ENCODE peak calls at places on chromosomes 7 and 10, in four cellular contexts. J is heart right ventricle, H is testis, U is H9. N is an unnamed sample.
A peak's percentile ranks its signal among the peaks of the same experiment; 100 is the strongest.

GRCh38 chr10:17161788-17162187 is 32.2 kb upstream of the CUBN start:
- DNase-seq in J (no peak), H (no peak), U (no peak), N (no peak)

GRCh38 chr7:1624999-1625927 is 44.8 kb upstream of the ELFN1 start:
- DNase-seq in J (no peak), H (no peak), U (no peak), N (no peak)

GRCh38 chr10:128047337-128047736 is 78.9 kb downstream of the MKI67 start:
- DNase-seq in J (peak; percentile 71), H (peak; percentile 90), U (peak; percentile 95), N (peak; percentile 93)

GRCh38 chr7:104951546-104951945 is 62.5 kb upstream of the KMT2E start:
- DNase-seq in J (no peak), H (no peak), U (no peak), N (no peak)

GRCh38 chr10:63286340-63286739 is 153.2 kb downstream of the NRBF2 start:
- DNase-seq in J (no peak), H (no peak), U (no peak), N (no peak)

GRCh38 chr10:128466831-128467371 is 340.7 kb upstream of the MKI67 start:
- DNase-seq in J (no peak), H (no peak), U (no peak), N (no peak)

GRCh38 chr7:82012453-82012852 is 242.6 kb upstream of the HGF start:
- DNase-seq in J (no peak), H (no peak), U (no peak), N (no peak)

GRCh38 chr10:6988654-6989053 is 408.6 kb upstream of the PRKCQ start:
- DNase-seq in J (no peak), H (no peak), U (no peak), N (no peak)

GRCh38 chr10:101400529-101400928 is 46.6 kb downstream of the BTRC start:
- DNase-seq in J (no peak), H (no peak), U (no peak), N (no peak)

GRCh38 chr7:24477807-24478655 is 95.2 kb upstream of the PALS2 start:
- DNase-seq in J (no peak), H (no peak), U (peak; percentile 67), N (no peak)

GRCh38 chr10:364267-364775 is 229.1 kb downstream of the ZMYND11 start:
- DNase-seq in J (no peak), H (no peak), U (no peak), N (no peak)

GRCh38 chr10:4183761-4184261 is 398.8 kb upstream of the KLF6 start:
- DNase-seq in J (no peak), H (no peak), U (no peak), N (no peak)
- TF ChIP-seq CTCF in J (no peak), H (no peak), U (no peak), N (no peak)

GRCh38 chr10:96700477-96701099 is 19.7 kb downstream of the PIK3AP1 start:
- DNase-seq in J (no peak), H (no peak), U (no peak), N (no peak)
- H3K27ac ChIP-seq in J (no peak overlapping the region), H (no peak overlapping the region), U (no peak overlapping the region), N (no peak overlapping the region)

DNA sequence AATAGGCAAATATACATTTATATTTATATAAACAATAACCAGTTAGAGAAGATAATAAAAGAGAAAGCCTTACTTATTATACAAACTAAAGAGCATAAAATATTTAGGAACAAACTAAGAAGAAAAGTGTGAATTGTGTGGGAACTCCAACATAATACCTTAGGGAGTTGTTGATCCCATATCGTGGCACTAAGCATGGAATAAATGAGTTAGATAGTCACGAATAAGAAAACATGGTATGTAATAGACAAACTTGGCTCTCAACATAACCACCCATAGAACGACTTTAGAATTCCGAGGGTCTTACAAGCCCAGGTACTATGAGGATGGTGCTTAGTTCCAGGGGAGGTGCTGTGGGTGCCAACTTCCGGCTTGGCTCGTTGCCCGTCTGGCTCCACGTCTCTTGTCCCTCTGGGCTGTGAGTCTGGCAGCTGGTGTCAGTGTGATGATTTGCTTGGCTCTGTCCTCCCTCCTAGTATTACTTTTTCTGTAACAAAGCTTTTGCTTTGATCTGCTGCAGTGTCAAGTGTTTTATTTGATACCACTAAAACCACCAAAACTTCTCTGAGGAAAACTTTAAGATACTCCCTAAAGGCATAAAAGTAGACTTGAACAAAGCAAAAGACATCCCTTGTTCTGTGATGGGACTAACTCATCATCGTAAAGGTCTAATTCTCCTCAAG is 9.5 kb upstream of the RBM20 start:
- DNase-seq in J (peak; percentile 66), H (no peak), U (no peak), N (no peak)
- TF ChIP-seq CTCF in J (no peak), H (no peak), U (no peak), N (no peak)

DNA sequence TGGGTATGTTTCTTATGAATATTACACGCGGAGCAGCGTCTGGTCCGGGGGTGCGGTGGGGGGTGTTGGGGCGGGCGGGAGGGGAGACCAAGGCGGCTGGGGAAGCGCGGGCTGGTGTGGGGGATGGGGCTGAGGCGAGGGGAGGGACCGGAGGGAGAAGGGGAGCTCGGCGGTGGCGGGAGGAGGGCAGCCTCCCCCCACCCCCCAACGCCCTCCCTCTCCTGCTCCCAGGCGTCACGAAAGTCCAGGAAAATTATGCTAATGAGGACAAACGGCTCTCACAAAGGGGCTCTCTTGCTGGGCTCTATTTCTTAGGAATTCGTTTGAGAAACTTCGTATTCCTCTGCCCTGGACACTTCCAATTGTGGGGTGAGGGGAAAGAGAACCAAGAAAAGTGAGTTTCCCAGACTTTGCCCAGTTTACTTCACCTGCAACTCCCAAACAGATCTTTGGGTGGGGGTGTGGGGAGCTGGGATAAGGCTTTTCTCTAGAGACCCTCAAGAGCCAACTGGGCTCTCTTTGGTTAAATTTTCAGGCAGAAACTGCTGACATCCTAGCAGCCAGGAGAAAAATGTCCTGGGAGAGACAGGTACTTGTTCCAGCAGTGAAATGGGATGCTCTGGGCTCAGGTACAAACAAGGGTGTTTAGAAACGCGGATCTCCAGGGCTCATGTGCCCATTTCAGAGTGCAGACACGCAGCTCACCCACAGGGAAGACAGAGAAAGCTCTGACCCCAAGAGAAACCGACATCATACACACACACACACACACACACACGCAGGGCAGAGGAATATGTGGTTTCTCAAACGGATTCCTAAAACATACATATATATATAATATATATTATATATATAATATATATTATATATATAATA is 11.7 kb upstream of the HOXA2 start:
- DNase-seq in J (no peak), H (no peak), U (no peak), N (no peak)
- H3K27ac ChIP-seq in J (peak overlapping the region; percentile 75), H (no peak overlapping the region), U (no peak overlapping the region), N (peak overlapping the region; percentile 85)

DNA sequence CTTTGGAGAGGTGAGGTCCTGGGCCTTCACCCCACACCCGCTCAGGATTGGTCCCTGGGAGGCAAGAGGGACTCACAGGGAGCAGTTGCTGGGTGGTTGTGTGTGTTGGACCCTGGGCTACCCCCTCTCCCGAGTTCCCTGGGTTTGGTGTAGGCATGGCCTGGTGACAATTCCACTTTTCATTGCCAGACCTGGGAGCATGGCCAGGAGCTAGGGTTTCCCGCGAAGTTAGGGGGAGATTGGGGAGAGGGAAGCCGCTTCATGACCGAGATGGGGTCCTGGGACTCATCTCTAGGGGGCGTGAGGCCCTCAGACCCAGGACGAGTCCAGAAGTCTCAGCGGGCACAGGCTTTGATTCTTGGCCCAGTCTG is 579 bp downstream of the PALD1 start:
- DNase-seq in J (no peak), H (no peak), U (no peak), N (no peak)
- TF ChIP-seq CTCF in J (no peak), H (no peak), U (peak; percentile 52), N (no peak)

GRCh38 chr10:76784076-76784475 is 853.5 kb downstream of the KCNMA1 start:
- DNase-seq in J (no peak), H (no peak), U (no peak), N (no peak)

GRCh38 chr10:76788093-76788811 is 849.4 kb downstream of the KCNMA1 start:
- DNase-seq in J (no peak), H (no peak), U (no peak), N (no peak)

GRCh38 chr10:76786673-76787072 is 850.9 kb downstream of the KCNMA1 start:
- DNase-seq in J (no peak), H (no peak), U (no peak), N (no peak)
- H3K27ac ChIP-seq in J (no peak overlapping the region), H (no peak overlapping the region), U (no peak overlapping the region), N (no peak overlapping the region)

DNA sequence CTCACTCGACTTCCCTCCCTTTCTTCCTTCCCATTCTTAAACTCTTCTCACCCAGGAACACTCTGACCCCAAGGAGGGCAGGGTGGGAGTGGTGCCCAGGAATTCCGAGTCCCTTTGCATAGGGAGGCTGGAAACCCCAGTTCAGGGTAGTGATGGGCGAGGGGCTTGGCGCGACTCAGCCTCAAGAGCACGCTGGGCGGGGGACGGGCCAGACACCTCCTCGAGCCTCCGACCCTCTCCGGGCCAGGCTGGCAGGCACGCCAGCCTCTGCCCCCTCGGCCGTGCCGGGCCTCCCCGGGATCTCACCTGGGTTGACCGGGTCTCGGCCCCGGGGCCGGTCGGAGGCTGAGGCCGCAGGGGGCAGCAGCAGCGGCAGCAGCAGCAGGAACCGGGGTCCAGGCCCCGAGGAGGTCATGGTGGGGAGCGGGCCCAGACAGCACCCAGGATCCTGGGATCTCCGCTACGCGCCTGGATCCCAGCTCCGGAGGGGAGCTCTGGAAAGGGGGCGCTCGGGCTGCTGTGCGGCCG is 457 bp downstream of the PLOD3 start:
- DNase-seq in J (no peak), H (no peak), U (no peak), N (no peak)
- TF ChIP-seq CTCF in J (no peak), H (no peak), U (no peak), N (no peak)

GRCh38 chr7:12107841-12108249 is 103.2 kb upstream of the TMEM106B start:
- DNase-seq in J (no peak), H (no peak), U (no peak), N (no peak)

GRCh38 chr7:12110425-12110824 is 100.7 kb upstream of the TMEM106B start:
- DNase-seq in J (no peak), H (no peak), U (no peak), N (no peak)

GRCh38 chr7:12111461-12112405 is 99.4 kb upstream of the TMEM106B start:
- DNase-seq in J (no peak), H (peak; percentile 82), U (peak; percentile 75), N (peak; percentile 86)
- H3K27ac ChIP-seq in J (no peak overlapping the region), H (no peak overlapping the region), U (no peak overlapping the region), N (peak overlapping the region; percentile 39)